ENCODE peak calls at places on chromosomes 12 and 14, in nine cellular contexts. I is AG09309; V is right atrium auricular region; M is fibroblast of pulmonary artery; B is K562; A is heart left ventricle; U is CD8-positive, alpha-beta T cell; J is A549; W is fibroblast of villous mesenchyme. P is an unnamed sample.

GRCh38 chr12:85575115-85576096 is 260.8 kb downstream of the RASSF9 start:
- DNase-seq in A (peak; percentile 29), B (peak; percentile 5), I (peak; percentile 20), J (peak; percentile 51), U (no peak), M (peak; percentile 83), W (peak; percentile 66), V (no peak), P (peak; percentile 79)

GRCh38 chr12:70571705-70572269 is 65.4 kb downstream of the PTPRB start:
- DNase-seq in B (no peak), A (no peak), I (no peak), V (no peak), W (peak; percentile 47), M (no peak), U (no peak), J (no peak), P (peak; percentile 40)

GRCh38 chr14:104307246-104307626 is 168.8 kb downstream of the KIF26A start:
- DNase-seq in W (no peak), A (no peak), J (no peak), M (no peak), B (no peak), I (no peak), V (no peak), U (no peak), P (no peak)

GRCh38 chr14:49367696-49368095 is 218.5 kb downstream of the RPS29 start:
- DNase-seq in B (no peak), W (no peak), U (no peak), I (no peak), A (no peak), V (no peak), J (no peak), M (no peak), P (no peak)

GRCh38 chr14:62694075-62694474 is 351.2 kb downstream of the KCNH5 start:
- DNase-seq in I (no peak), V (no peak), J (no peak), A (no peak), B (no peak), M (peak; percentile 97), W (peak; percentile 80), U (no peak), P (peak; percentile 83)

GRCh38 chr14:31968912-31969311 is 108.2 kb upstream of the ARHGAP5 start:
- DNase-seq in W (peak; percentile 31), I (no peak), A (no peak), V (no peak), M (no peak), U (no peak), J (no peak), B (no peak), P (no peak)

GRCh38 chr12:80684077-80684495 is 23.3 kb upstream of the MYF6 start:
- DNase-seq in V (no peak), J (no peak), A (no peak), U (no peak), I (no peak), W (no peak), M (no peak), B (no peak), P (no peak)

GRCh38 chr12:107564946-107565345 is 120.7 kb upstream of the PWP1 start:
- DNase-seq in V (no peak), B (no peak), A (no peak), J (no peak), M (peak; percentile 18), I (no peak), W (no peak), U (no peak), P (peak; percentile 39)

GRCh38 chr12:101859664-101860607 is 17.4 kb upstream of the DRAM1 start:
- DNase-seq in V (no peak), M (peak; percentile 50), I (no peak), W (peak; percentile 34), B (no peak), A (no peak), U (no peak), J (no peak), P (peak; percentile 72)

GRCh38 chr12:105382771-105383632 is 52.5 kb downstream of the C12orf75 start:
- DNase-seq in I (peak; percentile 37), J (peak; percentile 80), U (no peak), V (no peak), M (peak; percentile 86), W (peak; percentile 74), A (peak; percentile 21), B (peak; percentile 63), P (peak; percentile 91)

GRCh38 chr12:18140969-18141368 is 51.0 kb upstream of the RERGL start:
- DNase-seq in W (no peak), V (no peak), I (no peak), J (no peak), B (no peak), U (no peak), A (no peak), M (no peak), P (no peak)

GRCh38 chr12:1501695-1502440 is 92.5 kb downstream of the FBXL14 start:
- DNase-seq in B (no peak), J (no peak), M (no peak), V (peak; percentile 49), A (no peak), U (no peak), I (no peak), W (no peak), P (no peak)

DNA sequence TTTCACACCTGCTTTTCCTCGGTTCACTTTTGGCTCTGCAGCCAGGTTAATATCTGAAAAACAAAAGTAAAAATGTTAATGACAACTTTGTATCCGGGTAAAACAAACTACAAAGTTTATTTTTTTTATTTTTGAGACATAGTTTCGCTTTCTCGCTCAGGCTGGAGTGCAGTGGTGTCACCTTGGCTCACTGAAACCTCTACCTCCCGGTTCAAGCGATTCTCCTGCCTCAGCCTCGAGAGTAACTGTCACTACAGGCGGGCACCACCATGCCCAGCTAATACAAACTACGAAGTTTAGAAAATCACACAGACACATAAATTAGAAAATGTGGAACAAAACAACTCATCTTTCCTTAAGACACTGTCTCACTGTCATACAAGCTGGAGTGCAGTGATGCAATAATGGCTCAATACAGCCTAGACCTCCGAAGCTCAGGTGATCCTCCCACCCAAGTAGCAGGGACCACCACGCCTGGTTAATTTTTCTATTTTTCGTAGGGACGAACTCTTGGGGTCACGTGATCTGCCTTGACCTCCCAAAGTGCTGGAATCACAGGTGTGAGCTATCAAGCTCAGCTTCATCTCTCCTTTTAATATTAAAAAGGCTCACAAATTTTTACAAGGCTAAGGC is 38.1 kb downstream of the HNRNPC start:
- DNase-seq in V (no peak), U (no peak), W (no peak), I (no peak), M (no peak), B (no peak), A (no peak), J (no peak), P (no peak)
- H3K4me3 ChIP-seq in V (no peak overlapping the region), U (peak overlapping the region; percentile 3), W (no peak overlapping the region), I (no peak overlapping the region), M (no peak overlapping the region), B (no peak overlapping the region), A (no peak overlapping the region), J (no peak overlapping the region), P (no peak overlapping the region)

DNA sequence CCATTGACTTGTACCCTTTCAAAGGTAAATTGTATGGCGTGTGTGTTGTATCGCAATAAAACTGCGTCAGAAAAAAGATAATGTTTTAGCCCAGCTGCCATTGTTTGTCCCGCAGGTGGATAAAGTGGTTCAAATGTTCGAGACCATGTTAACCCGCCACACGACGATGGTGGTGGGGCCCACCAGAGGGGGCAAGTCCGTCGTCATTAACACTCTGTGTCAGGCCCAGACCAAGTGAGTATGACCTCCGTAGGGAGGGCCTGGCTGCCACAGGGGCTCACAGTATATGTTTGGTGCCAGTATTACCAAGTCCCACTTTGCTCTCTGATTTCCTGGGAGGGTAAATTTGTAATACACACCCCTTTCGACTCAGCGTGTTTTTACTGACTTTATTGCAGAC is 96.9 kb downstream of the DNAH10 start:
- DNase-seq in W (no peak), B (peak; percentile 29), V (no peak), I (no peak), U (no peak), M (no peak), J (no peak), A (no peak), P (no peak)
- TF ChIP-seq CTCF in W (no peak), B (peak; percentile 42), V (no peak), I (no peak), U (no peak), M (no peak), J (no peak), A (no peak), P (no peak)

DNA sequence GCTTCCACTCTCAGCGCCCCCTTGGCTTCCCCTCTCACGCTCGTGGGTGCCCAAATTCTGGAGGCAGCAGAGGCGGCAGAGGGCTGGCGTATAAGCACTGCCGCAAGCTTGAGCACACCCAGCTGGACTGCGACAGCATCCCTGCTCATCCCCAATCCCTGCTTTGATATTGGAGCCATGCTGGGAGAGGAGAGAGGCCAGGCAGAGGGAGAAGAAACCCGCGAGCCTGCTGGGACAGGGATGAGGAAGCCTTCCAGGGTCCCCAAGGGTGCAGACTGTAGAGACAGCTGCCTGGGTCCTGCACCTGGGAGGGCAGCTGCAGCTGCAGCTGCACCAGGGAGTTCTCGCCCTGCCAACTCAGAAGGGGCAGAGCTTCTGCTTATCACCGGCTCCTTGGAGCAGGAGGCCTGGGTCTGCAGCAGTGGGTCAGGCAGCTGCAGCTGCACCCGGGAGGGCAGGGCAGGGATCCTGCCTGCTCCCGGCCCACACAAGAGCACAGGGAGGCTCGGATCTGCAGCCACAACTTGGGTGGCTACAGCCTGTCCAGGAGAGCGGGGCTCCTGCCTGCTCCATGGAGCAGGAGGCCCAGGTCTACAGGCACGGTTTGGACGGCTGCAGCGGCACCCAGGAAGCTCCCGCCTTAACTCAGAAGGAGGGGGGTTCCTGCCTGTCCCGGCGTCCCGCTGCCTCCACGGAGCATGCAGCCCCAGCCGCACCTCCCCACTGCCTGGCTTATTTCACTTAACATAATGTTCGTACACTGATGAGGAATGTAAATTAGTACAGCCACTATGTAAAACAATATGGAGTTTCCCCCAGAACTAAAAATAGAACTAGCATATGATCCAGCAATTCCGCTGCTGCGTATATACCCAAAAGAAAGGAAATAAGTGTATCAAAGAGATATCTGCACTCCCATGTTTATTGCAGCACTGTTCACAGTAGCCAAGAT is 60.4 kb upstream of the SGPP1 start:
- DNase-seq in B (no peak), A (no peak), J (no peak), V (no peak), M (no peak), W (peak; percentile 13), U (no peak), I (no peak), P (no peak)
- H3K4me3 ChIP-seq in B (no peak overlapping the region), A (peak overlapping the region; percentile 24), J (no peak overlapping the region), V (no peak overlapping the region), M (peak overlapping the region; percentile 6), W (peak overlapping the region; percentile 30), U (no peak overlapping the region), I (no peak overlapping the region), P (no peak overlapping the region)

DNA sequence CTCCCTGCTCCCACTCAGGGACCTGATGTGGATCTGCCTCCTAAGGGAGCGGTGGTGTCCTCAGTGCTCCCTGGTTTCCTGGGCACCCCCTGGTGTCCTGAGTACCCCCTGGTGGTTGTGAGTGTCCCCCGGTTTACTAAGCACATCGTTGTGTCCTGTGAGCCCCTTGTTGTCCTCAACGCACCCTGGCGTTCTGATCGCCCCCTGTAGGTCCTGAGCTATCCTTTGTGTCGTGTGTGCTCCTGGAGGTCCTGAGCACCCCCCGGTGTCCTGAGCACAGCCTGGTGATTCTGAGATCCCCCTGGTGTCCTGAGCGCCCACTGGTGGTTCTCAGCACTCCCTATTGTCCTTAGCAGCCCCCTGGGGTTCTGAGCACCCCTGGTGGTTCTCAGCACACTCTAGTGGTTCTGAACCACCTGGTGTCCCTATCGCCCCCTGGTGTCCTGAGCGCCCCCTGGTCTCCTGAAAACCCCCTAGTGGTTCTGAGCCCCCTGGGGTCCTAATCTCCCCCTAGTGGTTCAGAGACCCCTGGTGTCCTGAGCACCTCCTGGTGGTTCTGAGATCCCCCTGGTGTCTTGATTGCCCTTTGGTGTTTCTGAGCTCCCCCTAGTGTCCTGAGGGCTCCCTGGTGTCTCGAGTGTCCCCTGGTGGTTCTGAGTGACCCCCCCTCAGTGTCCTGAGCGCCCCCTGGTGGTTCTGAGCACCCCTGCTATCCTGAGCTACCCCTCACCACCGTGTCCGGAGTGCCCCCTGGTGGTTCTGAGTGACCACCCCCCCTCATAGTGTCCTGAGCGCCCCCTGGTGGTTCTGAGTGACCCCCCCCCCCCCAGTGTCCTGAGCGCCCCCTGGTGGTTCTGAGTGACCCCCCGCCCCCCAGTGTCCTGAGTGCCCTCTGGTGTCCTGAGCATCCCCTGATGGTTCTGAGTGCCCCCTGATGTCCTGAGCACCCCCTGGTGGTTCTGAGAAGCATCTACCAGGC is 615.1 kb downstream of the TMEM121 start:
- DNase-seq in M (no peak), A (no peak), U (no peak), J (no peak), I (no peak), V (no peak), W (no peak), B (peak; percentile 14), P (no peak)
- TF ChIP-seq CTCF in M (no peak), A (no peak), U (no peak), J (no peak), I (no peak), V (no peak), W (no peak), B (peak; percentile 38), P (no peak)